ENCODE peak calls at places on chromosomes 3 and 15, in ten cellular contexts. U, E, K, I, N, T, A, G, X and V are unnamed samples.
A peak's percentile ranks its signal among the peaks of the same experiment; 100 is the strongest.

GRCh38 chr3:166902374-166902773 is 477.7 kb downstream of the ZBBX start:
- DNase-seq in N (no peak), U (no peak), I (no peak), E (no peak), G (no peak), A (peak; percentile 4), X (no peak), K (no peak), T (no peak), V (no peak)

GRCh38 chr3:190811775-190812480 is 50.6 kb downstream of the GMNC start:
- DNase-seq in X (peak; percentile 60), K (peak; percentile 65), G (no peak), A (peak; percentile 81), E (no peak), I (peak; percentile 62), T (no peak), U (peak; percentile 23), N (no peak), V (peak; percentile 54)

GRCh38 chr3:16311960-16312451 is 47.0 kb downstream of the OXNAD1 start:
- DNase-seq in E (no peak), N (no peak), U (no peak), I (no peak), A (peak; percentile 63), T (no peak), X (peak; percentile 55), K (no peak), G (no peak), V (peak; percentile 19)

GRCh38 chr3:190673157-190673556 is 159.3 kb downstream of the IL1RAP start:
- DNase-seq in A (peak; percentile 35), T (no peak), K (peak; percentile 4), E (no peak), N (no peak), I (peak; percentile 55), U (no peak), X (peak; percentile 53), G (no peak), V (peak; percentile 51)

GRCh38 chr3:133633439-133633838 is 28.3 kb downstream of the TOPBP1 start:
- DNase-seq in N (no peak), E (no peak), U (no peak), G (no peak), K (no peak), T (no peak), I (no peak), A (no peak), X (no peak), V (no peak)

GRCh38 chr3:111210003-111210699 is 138.5 kb downstream of the NECTIN3 start:
- DNase-seq in K (peak; percentile 66), T (no peak), N (no peak), U (no peak), X (peak; percentile 85), A (peak; percentile 24), I (peak; percentile 85), G (no peak), E (no peak), V (no peak)

GRCh38 chr15:70259640-70260066 is 161.9 kb upstream of the TLE3 start:
- DNase-seq in G (no peak), K (no peak), T (no peak), N (no peak), U (no peak), E (no peak), X (no peak), I (no peak), A (no peak), V (no peak)

GRCh38 chr3:143140550-143140949 is 21.0 kb downstream of the CHST2 start:
- DNase-seq in E (no peak), I (no peak), G (no peak), X (no peak), N (no peak), K (no peak), U (no peak), T (no peak), A (no peak), V (no peak)

GRCh38 chr15:101449471-101450425 is 39.8 kb downstream of the PCSK6 start:
- DNase-seq in X (no peak), T (no peak), U (no peak), A (no peak), K (no peak), E (no peak), G (no peak), I (no peak), N (no peak), V (no peak)

GRCh38 chr3:171778493-171778892 is 31.8 kb downstream of the PLD1 start:
- DNase-seq in G (no peak), U (no peak), X (no peak), A (no peak), T (no peak), K (no peak), N (no peak), E (no peak), I (no peak), V (no peak)

GRCh38 chr15:39283531-39283930 is 297.3 kb upstream of the THBS1 start:
- DNase-seq in E (no peak), X (peak; percentile 90), U (no peak), A (peak; percentile 25), T (no peak), G (no peak), K (no peak), I (no peak), N (no peak), V (peak; percentile 75)

GRCh38 chr3:127753338-127753737 is 69.0 kb downstream of the MGLL start:
- DNase-seq in E (no peak), U (no peak), T (no peak), X (no peak), N (no peak), A (no peak), K (no peak), I (no peak), G (no peak), V (no peak)